ENCODE peak calls at places on chromosomes 2 and 18, in six cellular contexts. Z, B, O, Q, E and X are unnamed samples. For H3K36me3, the result is how much of the 10 kb centered on the place peaks cover.

GRCh38 chr2:38207168-38207567 is 131.2 kb upstream of the CYP1B1 start:
- DNase-seq in O (no peak), E (no peak), Q (no peak), B (no peak), Z (no peak), X (no peak)

GRCh38 chr2:3927031-3927430 is 223.7 kb downstream of the DCDC2C start:
- DNase-seq in Z (no peak), Q (no peak), B (no peak), E (no peak), O (no peak), X (no peak)

GRCh38 chr2:235051436-235052260 is 99.8 kb downstream of the SH3BP4 start:
- DNase-seq in E (no peak), B (no peak), Q (no peak), Z (peak), O (no peak), X (no peak)

GRCh38 chr2:180524458-180524857 is 455.9 kb upstream of the UBE2E3 start:
- DNase-seq in Q (no peak), B (no peak), O (no peak), E (peak), Z (no peak), X (no peak)

GRCh38 chr2:215293879-215294278 is 18.0 kb upstream of the ATIC start:
- DNase-seq in E (no peak), O (no peak), Q (no peak), Z (peak), B (no peak), X (no peak)

GRCh38 chr2:171347591-171348032 is 86.2 kb downstream of the METTL8 start:
- DNase-seq in B (no peak), Z (no peak), Q (peak), O (no peak), E (no peak), X (no peak)

GRCh38 chr2:98579926-98580325 is 28.4 kb downstream of the COA5 start:
- DNase-seq in O (no peak), Q (no peak), Z (no peak), B (no peak), E (no peak), X (no peak)

GRCh38 chr2:80496770-80497169 is 192.2 kb upstream of the LRRTM1 start:
- DNase-seq in E (no peak), Q (no peak), B (no peak), O (no peak), Z (no peak), X (no peak)

GRCh38 chr2:141041281-141041680 is 1089.5 kb downstream of the LRP1B start:
- DNase-seq in E (no peak), Q (no peak), Z (no peak), B (no peak), O (no peak), X (no peak)

GRCh38 chr2:142918624-142919023 is 41.2 kb downstream of the KYNU start:
- DNase-seq in Q (no peak), B (no peak), Z (no peak), E (no peak), O (no peak), X (no peak)

GRCh38 chr2:220736778-220737177 is 835.3 kb downstream of the EPHA4 start:
- DNase-seq in B (no peak), E (peak), Q (no peak), O (no peak), Z (no peak), X (no peak)

GRCh38 chr2:62304429-62305417 is 108.8 kb downstream of the B3GNT2 start:
- DNase-seq in O (no peak), B (peak), Z (peak), E (peak), Q (peak), X (peak)

GRCh38 chr2:64945973-64946736 is 43.0 kb upstream of the SLC1A4 start:
- DNase-seq in Q (no peak), B (peak), E (no peak), O (no peak), Z (peak), X (peak)

GRCh38 chr2:207673431-207673830 is 38.0 kb upstream of the CCNYL1 start:
- DNase-seq in O (no peak), E (peak), B (no peak), Q (no peak), Z (no peak), X (no peak)

GRCh38 chr2:841036-841435 is 109.6 kb upstream of the SNTG2 start:
- DNase-seq in E (no peak), B (no peak), O (no peak), Z (no peak), Q (no peak), X (no peak)

GRCh38 chr2:24435391-24436316 is 55.4 kb upstream of the NCOA1 start:
- DNase-seq in O (no peak), E (peak), B (peak), Q (peak), Z (no peak), X (peak)

GRCh38 chr2:10535703-10536102 is 87.6 kb upstream of the ODC1 start:
- DNase-seq in Q (no peak), Z (peak), B (no peak), E (peak), O (no peak), X (no peak)

GRCh38 chr2:148524519-148524919 is 120.0 kb upstream of the EPC2 start:
- DNase-seq in Q (no peak), O (no peak), E (no peak), B (no peak), Z (no peak), X (no peak)

GRCh38 chr2:192560326-192560725 is 365.6 kb upstream of the TMEFF2 start:
- DNase-seq in O (no peak), B (no peak), E (no peak), Q (no peak), Z (no peak), X (no peak)

GRCh38 chr18:50866765-50867164 is 12.2 kb upstream of the ME2 start:
- DNase-seq in B (no peak), Q (no peak), O (no peak), Z (no peak), E (no peak), X (no peak)

GRCh38 chr18:31199190-31199769 is 36.6 kb upstream of the DSC1 start:
- DNase-seq in B (no peak), Q (no peak), Z (no peak), O (no peak), E (no peak), X (peak)

GRCh38 chr2:67880291-67880761 is 182.5 kb downstream of the C1D start:
- DNase-seq in Z (no peak), B (no peak), Q (peak), E (peak), O (no peak), X (no peak)

GRCh38 chr2:74532222-74532621 is 2.5 kb downstream of the HTRA2 start:
- DNase-seq in B (no peak), Q (peak), Z (no peak), O (no peak), E (no peak), X (peak)

GRCh38 chr2:108315408-108316193 is 26.9 kb downstream of the SULT1C2 start:
- DNase-seq in Z (no peak), B (no peak), Q (no peak), E (no peak), O (no peak), X (peak)

GRCh38 chr18:23235860-23236259 is 100.6 kb downstream of the CABLES1 start:
- DNase-seq in Q (no peak), E (no peak), O (no peak), B (no peak), Z (peak), X (no peak)

GRCh38 chr2:60213865-60214657 is 339.4 kb downstream of the BCL11A start:
- DNase-seq in Q (peak), E (peak), B (no peak), O (no peak), Z (no peak), X (peak)

GRCh38 chr18:25533088-25533676 is 181.2 kb upstream of the ZNF521 start:
- DNase-seq in O (no peak), E (peak), Z (no peak), B (no peak), Q (no peak), X (no peak)

GRCh38 chr2:127024769-127025356 is 82.1 kb downstream of the BIN1 start:
- DNase-seq in O (peak), E (peak), Z (peak), Q (peak), B (peak), X (peak)

GRCh38 chr2:240732184-240732583 is 40.5 kb downstream of the AQP12A start:
- DNase-seq in Q (no peak), Z (no peak), O (no peak), E (no peak), B (no peak), X (no peak)
- H3K36me3 ChIP-seq in Q (under half), Z (under half), O (under half), E (under half), B (under half), X (under half)

DNA sequence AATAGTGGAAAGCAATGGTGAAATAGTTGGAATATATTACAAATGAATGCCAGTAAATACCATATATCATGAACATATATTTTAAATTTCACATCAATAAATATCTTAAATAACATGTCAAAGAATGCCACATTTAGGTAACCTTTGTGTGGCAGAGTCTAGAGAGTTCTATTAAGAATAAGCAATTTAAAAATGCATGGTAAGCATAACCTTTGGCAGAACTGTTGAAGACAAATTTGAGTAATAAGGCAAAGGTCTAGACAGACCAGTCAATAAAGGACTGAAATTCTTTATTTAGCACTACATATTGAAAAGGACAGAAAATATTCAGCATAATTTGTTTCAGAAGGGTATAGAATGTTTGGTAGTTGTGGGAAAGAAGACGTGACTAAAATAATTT is 1417.0 kb downstream of the SUCLG1 start:
- DNase-seq in E (no peak), B (no peak), Q (no peak), O (no peak), Z (no peak), X (no peak)
- H3K4me3 ChIP-seq in E (no peak), B (no peak), Q (no peak), O (no peak), Z (no peak), X (no peak)

DNA sequence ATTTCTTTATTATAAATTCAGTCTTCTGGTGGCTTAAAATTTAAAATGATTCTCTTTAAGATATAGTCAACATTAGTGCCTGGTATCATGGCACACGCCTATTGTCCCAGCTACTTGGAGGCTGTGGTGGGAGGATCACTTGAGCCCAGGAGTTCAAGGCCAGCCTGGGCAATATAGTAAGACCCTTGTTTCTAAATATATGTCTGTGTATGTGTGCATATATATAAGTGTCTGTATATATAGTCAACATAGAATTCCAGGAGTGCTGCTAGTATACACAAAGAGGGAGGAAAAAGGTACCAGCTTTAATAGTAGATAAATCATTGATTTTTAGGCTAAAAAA is 24.9 kb downstream of the EIF4E2 start:
- DNase-seq in E (no peak), Q (no peak), Z (no peak), B (no peak), O (no peak), X (no peak)
- H3K27ac ChIP-seq in E (no peak), Q (no peak), Z (no peak), B (no peak), O (no peak), X (no peak)

DNA sequence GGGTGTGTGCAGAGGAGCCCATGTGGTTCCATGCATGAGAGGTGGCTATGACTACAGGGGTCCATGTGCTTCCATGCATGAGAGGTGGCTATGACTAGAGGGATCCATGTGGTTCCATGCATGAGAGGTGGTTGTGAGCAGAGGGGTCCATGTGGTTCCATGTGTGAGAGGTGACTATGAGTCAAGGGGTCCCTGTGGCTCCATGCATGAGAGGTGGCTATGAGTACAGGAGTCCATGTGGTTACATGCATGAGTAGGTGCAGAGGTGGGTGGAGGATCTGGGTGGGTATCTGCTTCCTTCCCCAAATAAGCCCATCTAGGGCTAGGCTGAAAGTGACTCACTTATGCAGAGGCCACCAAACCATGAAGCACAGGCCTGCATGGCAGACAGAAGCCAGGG is 137.8 kb downstream of the TNS1 start:
- DNase-seq in O (no peak), Z (no peak), B (no peak), Q (no peak), E (no peak), X (no peak)
- H3K36me3 ChIP-seq in O (under half), Z (half or more), B (under half), Q (under half), E (under half), X (under half)

GRCh38 chr18:79379251-79379905 is 16.4 kb upstream of the NFATC1 start:
- DNase-seq in E (no peak), O (no peak), B (no peak), Z (no peak), Q (no peak), X (no peak)
- H3K4me3 ChIP-seq in E (no peak), O (no peak), B (no peak), Z (no peak), Q (no peak), X (no peak)

GRCh38 chr2:133710613-133711012 is 142.3 kb upstream of the NCKAP5 start:
- DNase-seq in Q (no peak), O (no peak), E (no peak), Z (no peak), B (no peak), X (no peak)
- H3K27ac ChIP-seq in Q (no peak), O (no peak), E (no peak), Z (no peak), B (no peak), X (no peak)

DNA sequence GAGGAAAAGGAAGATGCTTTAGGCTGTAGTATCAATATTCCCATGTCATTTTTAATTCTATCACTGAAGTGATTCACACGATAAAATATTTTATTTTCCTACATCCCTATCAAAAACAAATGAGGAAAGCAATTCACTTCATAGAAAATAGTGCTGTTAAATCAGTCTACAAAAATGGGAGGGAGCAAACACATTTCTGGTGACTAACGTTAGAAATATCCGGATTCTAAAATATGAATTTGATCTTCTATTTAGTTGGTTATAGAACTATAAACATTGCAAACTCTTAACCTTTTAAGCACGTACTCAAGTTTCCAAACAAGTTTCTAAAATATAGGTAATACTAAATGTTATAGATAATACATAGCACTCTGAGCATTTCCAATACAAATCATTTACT is 20.8 kb downstream of the ATF2 start:
- DNase-seq in E (no peak), Z (no peak), O (no peak), Q (no peak), B (no peak), X (no peak)
- H3K36me3 ChIP-seq in E (under half), Z (under half), O (under half), Q (under half), B (under half), X (under half)

GRCh38 chr2:197197808-197198409 is 112.7 kb downstream of the ANKRD44 start:
- DNase-seq in Z (no peak), Q (no peak), E (no peak), B (no peak), O (no peak), X (no peak)

GRCh38 chr2:197200657-197201056 is 109.9 kb downstream of the ANKRD44 start:
- DNase-seq in B (no peak), Z (no peak), O (no peak), E (no peak), Q (no peak), X (no peak)

GRCh38 chr2:197196737-197197136 is 113.8 kb downstream of the ANKRD44 start:
- DNase-seq in E (peak), B (no peak), Q (no peak), Z (no peak), O (no peak), X (no peak)

GRCh38 chr2:197200056-197200455 is 110.5 kb downstream of the ANKRD44 start:
- DNase-seq in Z (no peak), B (no peak), Q (no peak), O (no peak), E (no peak), X (no peak)

GRCh38 chr2:197198890-197199289 is 111.7 kb downstream of the ANKRD44 start:
- DNase-seq in Z (peak), B (peak), O (no peak), E (no peak), Q (no peak), X (peak)
- H3K4me3 ChIP-seq in Z (peak), B (no peak), O (no peak), E (no peak), Q (no peak), X (no peak)

GRCh38 chr2:28209312-28209711 is 183.3 kb upstream of the FOSL2 start:
- DNase-seq in E (no peak), B (no peak), O (no peak), Q (no peak), Z (no peak), X (peak)
- H3K27ac ChIP-seq in E (no peak), B (no peak), O (no peak), Q (no peak), Z (no peak), X (peak)